ENCODE peak calls at places on chromosomes 6 and 20, in six cellular contexts. One of them, this sample, is unnamed.

GRCh38 chr20:50982372-50982771 is 23.8 kb downstream of the MOCS3 start:
- DNase-seq in GM12865: no peak
- DNase-seq in heart right ventricle: no peak
- DNase-seq in cardiac fibroblast: peak
- DNase-seq in CD8-positive, alpha-beta T cell: no peak
- DNase-seq in heart left ventricle: no peak
- DNase-seq in this sample: no peak

GRCh38 chr6:93407186-93407585 is 12.2 kb downstream of the EPHA7 start:
- DNase-seq in heart right ventricle: no peak
- DNase-seq in cardiac fibroblast: peak
- DNase-seq in CD8-positive, alpha-beta T cell: no peak
- DNase-seq in GM12865: no peak
- DNase-seq in heart left ventricle: no peak
- DNase-seq in this sample: no peak

GRCh38 chr6:148973809-148974208 is 227.0 kb downstream of the UST start:
- DNase-seq in GM12865: no peak
- DNase-seq in cardiac fibroblast: peak
- DNase-seq in heart right ventricle: no peak
- DNase-seq in heart left ventricle: no peak
- DNase-seq in CD8-positive, alpha-beta T cell: no peak
- DNase-seq in this sample: no peak

GRCh38 chr6:128601060-128601459 is 80.7 kb upstream of the PTPRK start:
- DNase-seq in heart right ventricle: no peak
- DNase-seq in CD8-positive, alpha-beta T cell: no peak
- DNase-seq in heart left ventricle: no peak
- DNase-seq in cardiac fibroblast: peak
- DNase-seq in GM12865: no peak
- DNase-seq in this sample: no peak

GRCh38 chr20:4876731-4877130 is 124.6 kb downstream of the SLC23A2 start:
- DNase-seq in heart left ventricle: no peak
- DNase-seq in heart right ventricle: no peak
- DNase-seq in GM12865: no peak
- DNase-seq in cardiac fibroblast: no peak
- DNase-seq in CD8-positive, alpha-beta T cell: no peak
- DNase-seq in this sample: no peak

GRCh38 chr6:116070990-116071389 is 10.3 kb upstream of the FRK start:
- DNase-seq in heart right ventricle: no peak
- DNase-seq in CD8-positive, alpha-beta T cell: no peak
- DNase-seq in GM12865: no peak
- DNase-seq in cardiac fibroblast: no peak
- DNase-seq in heart left ventricle: no peak
- DNase-seq in this sample: no peak

GRCh38 chr6:131766631-131767030 is 41.2 kb upstream of the ENPP1 start:
- DNase-seq in heart right ventricle: no peak
- DNase-seq in heart left ventricle: no peak
- DNase-seq in CD8-positive, alpha-beta T cell: no peak
- DNase-seq in GM12865: no peak
- DNase-seq in cardiac fibroblast: no peak
- DNase-seq in this sample: no peak

GRCh38 chr20:17226410-17227198 is at the start of gene PCSK2:
- DNase-seq in heart left ventricle: peak
- DNase-seq in CD8-positive, alpha-beta T cell: no peak
- DNase-seq in heart right ventricle: peak
- DNase-seq in GM12865: no peak
- DNase-seq in cardiac fibroblast: peak
- DNase-seq in this sample: no peak

GRCh38 chr20:18443841-18444240 is 23.0 kb downstream of the DZANK1 start:
- DNase-seq in cardiac fibroblast: peak
- DNase-seq in heart left ventricle: no peak
- DNase-seq in CD8-positive, alpha-beta T cell: no peak
- DNase-seq in GM12865: no peak
- DNase-seq in heart right ventricle: no peak
- DNase-seq in this sample: peak

GRCh38 chr20:49969946-49970345 is 12.8 kb upstream of the SNAI1 start:
- DNase-seq in cardiac fibroblast: no peak
- DNase-seq in heart left ventricle: no peak
- DNase-seq in GM12865: no peak
- DNase-seq in CD8-positive, alpha-beta T cell: no peak
- DNase-seq in heart right ventricle: no peak
- DNase-seq in this sample: no peak

GRCh38 chr6:24924956-24925355 is 10.8 kb downstream of the RIPOR2 start:
- DNase-seq in heart right ventricle: no peak
- DNase-seq in CD8-positive, alpha-beta T cell: peak
- DNase-seq in cardiac fibroblast: no peak
- DNase-seq in heart left ventricle: no peak
- DNase-seq in GM12865: no peak
- DNase-seq in this sample: no peak

GRCh38 chr6:153625089-153625488 is 414.0 kb upstream of the OPRM1 start:
- DNase-seq in heart left ventricle: no peak
- DNase-seq in cardiac fibroblast: peak
- DNase-seq in CD8-positive, alpha-beta T cell: no peak
- DNase-seq in GM12865: no peak
- DNase-seq in heart right ventricle: no peak
- DNase-seq in this sample: no peak

GRCh38 chr6:111696814-111697213 is 91.1 kb upstream of the TRAF3IP2 start:
- DNase-seq in GM12865: no peak
- DNase-seq in cardiac fibroblast: no peak
- DNase-seq in heart right ventricle: no peak
- DNase-seq in CD8-positive, alpha-beta T cell: no peak
- DNase-seq in heart left ventricle: no peak
- DNase-seq in this sample: no peak

GRCh38 chr20:32437391-32438074 is 79.4 kb downstream of the ASXL1 start:
- DNase-seq in heart left ventricle: no peak
- DNase-seq in heart right ventricle: no peak
- DNase-seq in CD8-positive, alpha-beta T cell: no peak
- DNase-seq in GM12865: no peak
- DNase-seq in cardiac fibroblast: no peak
- DNase-seq in this sample: no peak

GRCh38 chr6:118659513-118660217 is 8.3 kb upstream of the CEP85L start:
- DNase-seq in heart right ventricle: no peak
- DNase-seq in heart left ventricle: no peak
- DNase-seq in cardiac fibroblast: no peak
- DNase-seq in CD8-positive, alpha-beta T cell: no peak
- DNase-seq in GM12865: no peak
- DNase-seq in this sample: no peak

GRCh38 chr20:5065489-5066383 is 54.0 kb downstream of the PCNA start:
- DNase-seq in GM12865: no peak
- DNase-seq in CD8-positive, alpha-beta T cell: no peak
- DNase-seq in cardiac fibroblast: peak
- DNase-seq in heart left ventricle: peak
- DNase-seq in heart right ventricle: peak
- DNase-seq in this sample: peak

GRCh38 chr6:30150671-30151395 is 10.2 kb downstream of the TRIM10 start:
- DNase-seq in heart right ventricle: no peak
- DNase-seq in CD8-positive, alpha-beta T cell: no peak
- DNase-seq in GM12865: no peak
- DNase-seq in heart left ventricle: no peak
- DNase-seq in cardiac fibroblast: peak
- DNase-seq in this sample: no peak

GRCh38 chr6:75608955-75609533 is 7.4 kb downstream of the SENP6 start:
- DNase-seq in GM12865: no peak
- DNase-seq in cardiac fibroblast: no peak
- DNase-seq in CD8-positive, alpha-beta T cell: no peak
- DNase-seq in heart right ventricle: no peak
- DNase-seq in heart left ventricle: no peak
- DNase-seq in this sample: no peak

GRCh38 chr20:10216146-10216741 is 2.4 kb upstream of the SNAP25 start:
- DNase-seq in GM12865: no peak
- DNase-seq in heart right ventricle: no peak
- DNase-seq in heart left ventricle: no peak
- DNase-seq in cardiac fibroblast: peak
- DNase-seq in CD8-positive, alpha-beta T cell: no peak
- DNase-seq in this sample: no peak

GRCh38 chr20:37207176-37207575 is 27.8 kb upstream of the MROH8 start:
- DNase-seq in heart right ventricle: no peak
- DNase-seq in heart left ventricle: no peak
- DNase-seq in CD8-positive, alpha-beta T cell: no peak
- DNase-seq in cardiac fibroblast: no peak
- DNase-seq in GM12865: no peak
- DNase-seq in this sample: no peak

GRCh38 chr6:63589955-63590411 is 17.7 kb downstream of the LOC128125822 start:
- DNase-seq in heart left ventricle: no peak
- DNase-seq in CD8-positive, alpha-beta T cell: no peak
- DNase-seq in GM12865: no peak
- DNase-seq in heart right ventricle: no peak
- DNase-seq in cardiac fibroblast: no peak
- DNase-seq in this sample: no peak

GRCh38 chr6:389622-390021 is 1.9 kb upstream of the IRF4 start:
- DNase-seq in heart right ventricle: no peak
- DNase-seq in GM12865: peak
- DNase-seq in CD8-positive, alpha-beta T cell: no peak
- DNase-seq in cardiac fibroblast: no peak
- DNase-seq in heart left ventricle: no peak
- DNase-seq in this sample: no peak
- TF ChIP-seq CTCF in heart right ventricle: no peak
- TF ChIP-seq CTCF in GM12865: no peak
- TF ChIP-seq CTCF in CD8-positive, alpha-beta T cell: no peak
- TF ChIP-seq CTCF in cardiac fibroblast: no peak
- TF ChIP-seq CTCF in heart left ventricle: no peak
- TF ChIP-seq CTCF in this sample: no peak

DNA sequence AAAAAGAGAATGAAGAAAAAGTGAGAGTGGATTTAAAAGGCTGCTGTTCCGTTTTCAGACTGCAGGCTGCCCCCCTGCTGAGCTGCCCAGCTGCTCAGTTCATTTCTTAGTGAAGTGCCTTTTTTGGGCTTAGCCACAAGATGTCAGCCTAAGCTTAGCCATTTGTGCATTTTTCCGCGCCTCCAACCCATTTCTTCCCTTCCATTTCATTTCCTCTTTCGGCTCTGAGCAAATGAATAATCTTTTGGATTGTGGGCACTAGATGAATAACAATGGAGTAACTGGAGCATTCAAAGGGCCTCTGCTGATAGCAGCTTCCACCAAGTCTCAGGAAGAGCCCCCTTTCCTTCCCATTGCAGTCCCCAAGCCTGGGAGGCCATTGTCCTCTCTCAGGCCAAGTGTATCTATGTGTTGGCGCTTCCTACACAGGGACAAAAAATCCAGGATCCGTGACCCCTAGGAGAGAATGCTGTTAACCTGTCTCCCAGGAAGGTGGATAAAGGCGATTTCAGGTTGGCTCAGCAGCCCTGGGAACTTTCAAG is 83.5 kb upstream of the SPTLC3 start:
- DNase-seq in heart left ventricle: no peak
- DNase-seq in cardiac fibroblast: peak
- DNase-seq in heart right ventricle: no peak
- DNase-seq in CD8-positive, alpha-beta T cell: no peak
- DNase-seq in GM12865: peak
- DNase-seq in this sample: peak
- H3K4me3 ChIP-seq in heart left ventricle: no peak
- H3K4me3 ChIP-seq in cardiac fibroblast: no peak
- H3K4me3 ChIP-seq in heart right ventricle: no peak
- H3K4me3 ChIP-seq in CD8-positive, alpha-beta T cell: no peak
- H3K4me3 ChIP-seq in GM12865: no peak
- H3K4me3 ChIP-seq in this sample: no peak

GRCh38 chr6:41371461-41371991 is 36.1 kb downstream of the NCR2 start:
- DNase-seq in cardiac fibroblast: peak
- DNase-seq in heart right ventricle: peak
- DNase-seq in CD8-positive, alpha-beta T cell: no peak
- DNase-seq in heart left ventricle: peak
- DNase-seq in GM12865: no peak
- DNase-seq in this sample: no peak

GRCh38 chr6:41370488-41371111 is 35.2 kb downstream of the NCR2 start:
- DNase-seq in cardiac fibroblast: no peak
- DNase-seq in CD8-positive, alpha-beta T cell: no peak
- DNase-seq in heart right ventricle: no peak
- DNase-seq in GM12865: no peak
- DNase-seq in heart left ventricle: no peak
- DNase-seq in this sample: no peak

GRCh38 chr6:41367061-41367460 is 31.7 kb downstream of the NCR2 start:
- DNase-seq in heart left ventricle: no peak
- DNase-seq in GM12865: no peak
- DNase-seq in CD8-positive, alpha-beta T cell: no peak
- DNase-seq in cardiac fibroblast: no peak
- DNase-seq in heart right ventricle: no peak
- DNase-seq in this sample: no peak

GRCh38 chr6:41367700-41368099 is 32.3 kb downstream of the NCR2 start:
- DNase-seq in heart left ventricle: no peak
- DNase-seq in cardiac fibroblast: peak
- DNase-seq in GM12865: no peak
- DNase-seq in heart right ventricle: peak
- DNase-seq in CD8-positive, alpha-beta T cell: no peak
- DNase-seq in this sample: peak

DNA sequence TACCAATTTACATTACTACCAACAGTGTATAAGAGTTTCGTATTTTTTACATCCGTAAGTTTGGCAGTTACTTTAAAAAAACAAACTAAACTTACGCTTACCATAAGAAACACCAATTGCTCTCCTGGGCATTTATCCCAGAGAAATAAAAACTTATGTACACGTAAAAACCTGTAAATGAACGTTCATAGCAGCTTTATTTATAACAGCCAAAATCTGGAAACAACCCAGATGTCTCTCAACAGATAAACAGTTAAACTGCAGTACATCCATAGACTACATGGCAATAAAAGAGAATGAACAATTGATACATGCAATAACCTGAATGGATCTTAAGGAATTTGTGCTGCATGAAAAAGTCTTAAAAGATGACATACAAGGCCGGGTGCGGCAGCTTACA is 30.7 kb downstream of the NCR2 start:
- DNase-seq in cardiac fibroblast: no peak
- DNase-seq in heart right ventricle: no peak
- DNase-seq in CD8-positive, alpha-beta T cell: no peak
- DNase-seq in heart left ventricle: no peak
- DNase-seq in GM12865: no peak
- DNase-seq in this sample: no peak
- TF ChIP-seq CTCF in cardiac fibroblast: no peak
- TF ChIP-seq CTCF in heart right ventricle: no peak
- TF ChIP-seq CTCF in CD8-positive, alpha-beta T cell: no peak
- TF ChIP-seq CTCF in heart left ventricle: no peak
- TF ChIP-seq CTCF in GM12865: no peak
- TF ChIP-seq CTCF in this sample: no peak

DNA sequence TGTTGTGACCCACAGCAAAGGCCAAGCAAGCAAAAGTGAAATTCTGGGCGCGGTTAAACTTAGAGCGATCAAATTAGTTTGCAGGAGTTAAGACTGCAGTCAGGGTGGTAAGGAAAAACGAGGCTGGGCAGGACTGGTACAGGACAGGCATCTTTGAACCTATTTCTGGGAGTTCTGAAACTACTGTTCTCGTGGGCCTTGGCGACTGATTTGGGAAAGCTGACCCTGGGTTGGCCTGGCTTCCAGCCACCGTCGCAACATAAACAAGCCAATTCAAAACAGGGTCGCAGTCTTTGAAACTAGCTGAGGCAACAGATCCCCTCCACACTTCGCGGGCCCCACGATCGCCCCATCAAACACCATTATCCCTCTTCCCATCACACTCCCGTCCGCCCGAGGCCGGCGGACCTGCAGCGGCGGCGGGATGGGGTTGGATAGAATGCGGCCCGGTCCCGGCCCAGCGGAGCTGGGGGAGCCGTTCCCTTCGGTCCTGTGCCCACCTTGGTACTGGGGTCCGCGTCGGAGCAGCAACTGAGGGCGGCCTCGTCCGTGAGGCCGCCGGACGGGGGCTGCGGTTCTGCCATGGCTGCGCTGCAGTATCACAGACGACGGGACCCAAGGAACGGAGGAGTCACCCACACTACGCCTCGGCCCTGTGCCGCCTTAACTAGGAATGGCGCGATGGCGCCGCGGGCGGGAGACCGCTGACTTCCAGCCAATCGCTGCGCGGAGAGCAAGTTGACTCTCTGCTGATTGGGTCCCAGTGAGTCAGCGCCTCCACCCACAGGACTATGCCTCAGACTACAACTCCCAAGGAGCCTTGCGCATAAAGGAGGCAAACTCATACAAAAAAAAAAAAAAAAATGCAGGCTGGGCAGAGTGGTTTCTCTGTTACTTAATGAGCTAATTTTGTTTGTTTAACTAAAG is at the start of gene GLO1:
- DNase-seq in heart left ventricle: peak
- DNase-seq in heart right ventricle: peak
- DNase-seq in cardiac fibroblast: peak
- DNase-seq in CD8-positive, alpha-beta T cell: peak
- DNase-seq in GM12865: peak
- DNase-seq in this sample: peak
- H3K4me3 ChIP-seq in heart left ventricle: peak
- H3K4me3 ChIP-seq in heart right ventricle: peak
- H3K4me3 ChIP-seq in cardiac fibroblast: peak
- H3K4me3 ChIP-seq in CD8-positive, alpha-beta T cell: peak
- H3K4me3 ChIP-seq in GM12865: peak
- H3K4me3 ChIP-seq in this sample: peak